ENCODE peak calls at places on chromosomes 12 and 14, in nine cellular contexts. M is GM23248, I is GM23338, C is hepatocyte, J is neural progenitor cell, P is HCT116, G is SK-N-SH, R is MM.1S, S is PC-3. W is an unnamed sample.

GRCh38 chr12:104263580-104264358 is 39.8 kb upstream of the EID3 start:
- DNase-seq in M (peak), I (no peak), C (no peak), J (no peak), P (no peak), G (peak), R (no peak), S (peak), W (no peak)

GRCh38 chr12:117472983-117473382 is 111.6 kb upstream of the NOS1 start:
- DNase-seq in M (peak), I (peak), C (peak), J (peak), P (peak), G (peak), R (no peak), S (peak), W (no peak)

GRCh38 chr12:124490584-124491305 is 76.7 kb downstream of the NCOR2 start:
- DNase-seq in M (no peak), I (no peak), C (peak), J (no peak), P (no peak), G (peak), R (no peak), S (no peak), W (no peak)

GRCh38 chr12:95200128-95200973 is 16.9 kb downstream of the FGD6 start:
- DNase-seq in M (peak), I (no peak), C (no peak), J (no peak), P (no peak), G (no peak), R (no peak), S (no peak), W (no peak)

GRCh38 chr12:107349008-107349747 is 255.8 kb upstream of the CRY1 start:
- DNase-seq in M (peak), I (peak), C (peak), J (peak), P (peak), G (peak), R (no peak), S (peak), W (no peak)

GRCh38 chr14:105525861-105526780 is at the start of gene TMEM121:
- DNase-seq in M (peak), I (peak), C (peak), J (peak), P (no peak), G (peak), R (peak), S (no peak), W (no peak)

GRCh38 chr14:63478024-63478423 is 65.2 kb downstream of the PPP2R5E start:
- DNase-seq in M (no peak), I (no peak), C (no peak), J (no peak), P (no peak), G (no peak), R (peak), S (no peak), W (peak)

GRCh38 chr12:81329088-81329487 is 251.2 kb downstream of the ACSS3 start:
- DNase-seq in M (peak), I (peak), C (peak), J (peak), P (no peak), G (no peak), R (peak), S (peak), W (peak)

GRCh38 chr12:12007001-12007712 is 63.6 kb upstream of the BCL2L14 start:
- DNase-seq in M (peak), I (no peak), C (no peak), J (no peak), P (no peak), G (no peak), R (no peak), S (peak), W (no peak)

GRCh38 chr14:95536036-95536577 is 1.3 kb downstream of the GLRX5 start:
- DNase-seq in M (no peak), I (no peak), C (no peak), J (peak), P (no peak), G (no peak), R (no peak), S (no peak), W (no peak)

GRCh38 chr12:40033260-40033649 is 72.6 kb downstream of the SLC2A13 start:
- DNase-seq in M (no peak), I (peak), C (no peak), J (peak), P (no peak), G (no peak), R (peak), S (no peak), W (no peak)

GRCh38 chr12:40034156-40034555 is 71.7 kb downstream of the SLC2A13 start:
- DNase-seq in M (no peak), I (no peak), C (no peak), J (no peak), P (no peak), G (no peak), R (no peak), S (no peak), W (no peak)

GRCh38 chr12:40034712-40035111 is 71.2 kb downstream of the SLC2A13 start:
- DNase-seq in M (peak), I (peak), C (no peak), J (no peak), P (no peak), G (no peak), R (no peak), S (no peak), W (no peak)

GRCh38 chr12:40031965-40032364 is 73.9 kb downstream of the SLC2A13 start:
- DNase-seq in M (no peak), I (no peak), C (no peak), J (peak), P (no peak), G (no peak), R (no peak), S (no peak), W (no peak)

DNA sequence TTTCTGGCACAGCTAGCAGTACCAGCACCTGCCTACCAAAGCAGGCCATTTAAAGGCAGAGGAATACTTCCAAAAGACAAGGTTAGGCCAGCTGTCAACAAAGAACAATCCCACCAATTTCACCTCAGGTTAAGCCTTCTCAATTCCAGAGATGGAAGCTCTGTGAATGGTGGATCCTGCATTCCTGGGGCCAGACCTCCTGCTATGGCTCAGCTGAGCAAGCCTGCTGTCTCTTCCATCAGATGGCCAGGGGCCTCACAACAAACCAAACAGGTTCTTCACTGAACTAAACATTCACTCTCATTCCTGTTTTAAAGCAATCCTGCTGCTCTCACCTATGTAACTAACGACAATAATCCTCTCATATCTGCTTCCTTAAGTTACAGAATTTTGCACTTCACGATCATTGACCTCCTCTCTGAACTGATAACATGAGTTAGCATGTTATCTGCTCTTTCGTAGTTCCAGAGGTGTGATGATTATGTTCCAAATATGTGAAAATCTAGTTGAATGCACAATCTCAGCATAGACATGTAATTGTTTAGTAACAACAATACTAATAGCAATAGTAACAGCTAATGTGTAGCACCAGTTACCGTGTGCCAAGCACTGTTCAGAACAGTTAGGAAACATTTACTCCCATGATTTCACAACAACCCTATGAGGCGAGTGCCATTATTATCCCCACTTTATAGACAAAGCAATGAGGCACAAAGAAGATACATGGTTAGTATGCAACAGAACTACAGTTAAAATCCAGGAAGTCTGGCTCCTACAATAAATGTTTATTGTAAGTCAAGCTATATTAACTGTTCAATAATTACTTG is 73.2 kb downstream of the SLC2A13 start:
- DNase-seq in M (no peak), I (peak), C (peak), J (peak), P (no peak), G (no peak), R (no peak), S (no peak), W (no peak)
- TF ChIP-seq EZH2phosphoT487 in M (no peak), I (no peak), C (no peak), J (no peak), P (no peak), G (no peak), R (no peak), S (no peak), W (no peak)

DNA sequence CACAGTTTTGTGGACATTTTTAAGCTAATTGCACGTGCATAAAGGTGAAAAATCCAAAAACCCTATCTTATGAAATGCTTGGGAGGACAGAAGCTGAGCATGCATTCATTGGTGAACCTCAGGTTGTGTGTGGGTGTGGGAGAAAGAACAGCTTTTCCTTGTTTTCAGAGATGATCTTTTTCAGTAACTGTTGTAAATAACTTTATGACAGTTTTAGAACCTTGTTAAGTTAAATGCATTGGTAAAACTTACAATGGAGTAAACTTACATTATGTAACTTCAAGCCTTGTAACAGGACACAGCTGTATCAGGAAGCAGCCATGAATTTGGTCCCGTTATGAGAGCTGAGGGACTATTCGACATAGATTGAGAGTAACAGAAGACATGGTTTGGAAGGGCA is 587.4 kb downstream of the GALC start:
- DNase-seq in M (no peak), I (no peak), C (no peak), J (no peak), P (no peak), G (no peak), R (no peak), S (no peak), W (no peak)
- H3K27ac ChIP-seq in M (no peak), I (no peak), C (no peak), J (no peak), P (no peak), G (no peak), R (no peak), S (no peak), W (no peak)

DNA sequence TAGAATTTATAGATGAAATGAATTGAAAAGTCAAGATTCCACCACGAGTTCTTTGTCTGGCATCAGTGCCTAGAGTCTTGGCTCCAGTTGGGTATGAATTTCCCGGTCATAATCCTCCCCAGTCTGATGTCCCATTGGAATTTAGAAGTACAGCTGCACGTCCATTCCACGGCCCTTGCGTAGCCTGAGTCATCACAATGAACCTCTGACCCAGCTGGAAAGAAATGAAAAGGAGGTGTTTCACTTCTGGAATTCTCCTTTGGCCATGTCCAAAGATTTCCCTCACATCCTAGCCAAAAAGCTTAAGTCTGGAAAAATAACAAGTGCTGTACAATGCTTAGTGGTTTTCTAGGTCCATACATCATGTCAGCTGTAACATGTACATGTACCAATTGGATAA is 122.7 kb downstream of the KICS2 start:
- DNase-seq in M (peak), I (no peak), C (no peak), J (no peak), P (peak), G (no peak), R (no peak), S (peak), W (no peak)
- TF ChIP-seq EZH2phosphoT487 in M (no peak), I (no peak), C (no peak), J (no peak), P (no peak), G (no peak), R (no peak), S (no peak), W (no peak)

DNA sequence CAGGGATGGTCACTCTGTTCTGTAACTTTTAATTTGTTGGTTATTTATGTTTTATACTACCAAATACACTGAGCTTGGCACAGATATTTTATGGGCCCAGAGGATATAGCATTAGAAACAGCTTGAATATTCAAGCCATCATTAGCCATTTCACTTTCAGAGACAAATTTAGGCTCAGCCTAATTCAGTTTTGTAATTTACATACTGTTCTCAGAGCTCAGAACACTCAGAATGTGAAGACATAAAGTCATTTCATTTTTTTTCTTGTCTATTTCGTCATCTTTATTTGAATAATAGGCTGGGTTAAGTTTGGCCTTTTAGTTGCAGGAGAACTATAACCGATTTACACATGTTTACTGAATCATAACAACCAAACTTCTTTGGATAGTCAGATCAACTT is 361.7 kb downstream of the SNAPC1 start:
- DNase-seq in M (no peak), I (no peak), C (no peak), J (no peak), P (no peak), G (no peak), R (no peak), S (no peak), W (no peak)
- H3K27ac ChIP-seq in M (no peak), I (no peak), C (no peak), J (no peak), P (no peak), G (no peak), R (no peak), S (no peak), W (no peak)

DNA sequence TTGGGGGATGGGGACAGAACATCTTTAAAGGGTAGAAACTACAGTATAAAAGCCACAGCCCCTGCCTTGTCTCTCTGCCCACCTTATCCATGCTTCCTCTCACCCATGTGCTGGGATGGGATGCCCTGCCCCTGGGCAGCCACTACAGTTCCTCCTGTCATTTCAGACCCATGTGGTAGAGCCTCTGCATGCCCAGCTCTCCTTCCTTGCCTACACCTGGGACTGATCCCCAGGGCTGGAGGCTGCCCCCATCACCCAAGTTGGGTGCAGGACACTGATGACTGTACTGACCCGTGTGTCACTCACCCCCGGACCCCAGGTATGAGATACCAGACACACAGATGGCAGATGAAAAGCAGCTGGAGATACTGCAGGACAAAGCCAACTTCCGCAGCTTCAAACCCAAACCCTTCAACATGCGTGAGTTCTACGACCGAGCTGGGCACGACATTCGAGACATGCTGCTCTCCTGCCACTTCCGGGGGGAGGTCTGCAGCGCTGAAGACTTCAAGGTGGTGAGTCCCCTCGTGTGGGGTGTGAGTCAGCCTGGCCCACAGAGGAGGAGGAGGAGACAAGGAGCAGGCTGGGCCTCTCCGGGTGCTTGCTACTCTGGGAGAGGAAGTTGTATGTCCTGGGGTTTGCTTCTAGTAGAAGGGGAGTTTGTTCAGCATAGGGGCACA is 2.2 kb downstream of the ASIC1 start:
- DNase-seq in M (no peak), I (no peak), C (no peak), J (no peak), P (no peak), G (no peak), R (no peak), S (no peak), W (no peak)
- TF ChIP-seq EZH2phosphoT487 in M (no peak), I (no peak), C (no peak), J (no peak), P (no peak), G (no peak), R (no peak), S (no peak), W (no peak)

DNA sequence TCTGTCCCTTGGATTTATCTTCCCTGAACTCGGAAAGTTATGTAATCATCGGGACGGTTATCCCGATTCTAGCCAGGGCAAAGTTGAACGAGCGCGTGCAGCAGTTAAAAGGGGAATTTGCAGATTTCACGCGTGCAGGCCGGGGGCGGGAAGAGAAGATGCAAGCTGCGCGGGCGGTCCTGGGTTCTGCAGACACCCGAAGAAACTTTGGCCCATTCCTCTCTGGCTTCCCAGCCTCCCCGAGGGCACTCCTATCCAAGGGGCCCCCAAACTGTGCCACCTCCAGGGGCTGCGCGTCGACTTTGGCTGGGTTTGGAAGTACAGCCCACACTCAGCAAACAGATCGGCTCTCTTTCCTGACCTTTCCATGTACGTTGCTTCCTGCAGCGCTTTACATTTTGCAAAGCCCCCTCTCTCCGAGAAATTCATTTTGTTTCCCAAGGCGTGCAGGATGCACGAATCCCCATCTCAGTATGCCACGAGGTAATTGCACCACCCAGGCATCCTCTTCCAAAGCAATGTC is 941 bp upstream of the PPP1CC start:
- DNase-seq in M (peak), I (peak), C (peak), J (peak), P (no peak), G (peak), R (no peak), S (peak), W (no peak)
- H3K27ac ChIP-seq in M (no peak), I (peak), C (peak), J (no peak), P (peak), G (peak), R (no peak), S (peak), W (peak)

GRCh38 chr14:67541448-67542387 is 8.6 kb downstream of the PLEKHH1 start:
- DNase-seq in M (no peak), I (peak), C (peak), J (peak), P (no peak), G (no peak), R (no peak), S (no peak), W (no peak)
- TF ChIP-seq EZH2phosphoT487 in M (no peak), I (no peak), C (no peak), J (no peak), P (no peak), G (no peak), R (no peak), S (no peak), W (no peak)

GRCh38 chr12:118655588-118655987 is 279.2 kb downstream of the SUDS3 start:
- DNase-seq in M (no peak), I (no peak), C (no peak), J (no peak), P (no peak), G (no peak), R (no peak), S (no peak), W (no peak)

GRCh38 chr12:118645219-118645618 is 268.9 kb downstream of the SUDS3 start:
- DNase-seq in M (peak), I (peak), C (peak), J (peak), P (no peak), G (no peak), R (peak), S (peak), W (peak)

GRCh38 chr12:118650586-118650960 is 274.2 kb downstream of the SUDS3 start:
- DNase-seq in M (no peak), I (no peak), C (no peak), J (no peak), P (no peak), G (no peak), R (no peak), S (no peak), W (no peak)

GRCh38 chr12:118651487-118651886 is 275.1 kb downstream of the SUDS3 start:
- DNase-seq in M (no peak), I (no peak), C (no peak), J (no peak), P (no peak), G (no peak), R (no peak), S (no peak), W (no peak)

DNA sequence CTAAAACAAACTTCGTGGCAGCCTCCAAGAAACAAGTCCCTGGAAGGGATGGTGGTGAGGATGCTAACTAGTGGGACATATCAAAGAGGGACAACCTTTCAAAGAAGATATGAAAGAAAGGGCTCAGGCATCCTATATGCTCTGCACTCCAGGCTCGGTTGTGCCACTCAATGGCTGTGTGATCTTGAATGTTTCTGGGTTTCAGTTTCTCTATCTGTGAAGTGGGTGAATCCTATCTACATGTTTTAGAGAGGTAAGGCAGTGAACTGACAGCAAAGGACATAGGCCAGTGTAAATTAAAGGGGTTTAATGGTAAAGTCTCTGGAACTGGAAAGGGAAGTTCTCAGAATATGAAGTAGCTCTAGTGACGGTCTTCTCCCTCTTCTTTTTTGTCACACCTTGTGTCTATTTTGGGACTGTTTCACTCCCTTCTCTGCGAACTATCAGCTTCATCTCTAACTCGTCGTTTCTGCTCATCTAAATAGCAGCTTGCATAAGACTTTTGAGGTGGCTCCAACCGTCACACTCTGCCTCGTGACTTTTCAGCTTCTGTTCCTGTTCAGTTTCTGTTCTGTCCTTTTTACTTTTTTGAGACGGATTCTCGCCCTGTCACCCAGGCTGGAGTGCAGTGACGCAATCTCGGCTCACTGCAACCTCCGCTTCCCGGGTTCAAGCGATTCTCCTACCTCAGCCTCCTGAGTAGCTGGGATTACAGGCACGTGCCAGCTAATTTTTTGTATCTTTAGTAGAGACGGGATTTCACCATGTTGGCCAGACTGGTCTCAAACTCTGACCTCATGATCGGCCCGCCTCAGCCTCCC is 273.6 kb downstream of the SUDS3 start:
- DNase-seq in M (no peak), I (no peak), C (no peak), J (no peak), P (no peak), G (no peak), R (no peak), S (no peak), W (no peak)
- H3K27ac ChIP-seq in M (no peak), I (no peak), C (no peak), J (no peak), P (no peak), G (no peak), R (no peak), S (no peak), W (no peak)

GRCh38 chr12:120496353-120497340 is 734 bp downstream of the DYNLL1 start:
- DNase-seq in M (peak), I (peak), C (peak), J (peak), P (no peak), G (peak), R (peak), S (peak), W (peak)
- TF ChIP-seq EZH2phosphoT487 in M (no peak), I (no peak), C (no peak), J (no peak), P (no peak), G (no peak), R (no peak), S (no peak), W (no peak)